ENCODE peak calls at places on chromosomes 16 and 17, in five cellular contexts. I, M, F, J and V are unnamed samples.
A peak's percentile ranks its signal among the peaks of the same experiment; 100 is the strongest.

GRCh38 chr17:35768796-35769195 is 8.1 kb downstream of the C17orf50 start:
- DNase-seq in J (no peak), F (no peak), M (no peak), I (no peak), V (no peak)

GRCh38 chr16:72989203-72989991 is 58.5 kb downstream of the ZFHX3 start:
- DNase-seq in M (peak; percentile 76), I (no peak), F (peak; percentile 81), J (no peak), V (peak; percentile 64)

GRCh38 chr16:52912565-52913173 is 140.0 kb downstream of the CHD9NB start:
- DNase-seq in I (no peak), J (peak; percentile 48), M (peak; percentile 43), F (peak; percentile 20), V (peak; percentile 1)

GRCh38 chr16:54317306-54317705 is 30.7 kb upstream of the IRX3 start:
- DNase-seq in M (no peak), I (no peak), F (no peak), J (no peak), V (no peak)

GRCh38 chr17:14469971-14470370 is 169.1 kb downstream of the HS3ST3B1 start:
- DNase-seq in M (no peak), I (no peak), J (no peak), F (no peak), V (no peak)

GRCh38 chr17:19003966-19004600 is 481 bp downstream of the FAM83G start:
- DNase-seq in M (peak; percentile 57), J (no peak), F (no peak), I (no peak), V (no peak)

GRCh38 chr17:681738-682137 is 32.9 kb downstream of the VPS53 start:
- DNase-seq in M (peak; percentile 80), I (no peak), F (peak; percentile 75), J (no peak), V (peak; percentile 83)

GRCh38 chr16:67544844-67545664 is 16.4 kb downstream of the RIPOR1 start:
- DNase-seq in I (no peak), M (no peak), J (no peak), F (no peak), V (no peak)

GRCh38 chr16:2836646-2837508 is 6.8 kb downstream of the ZG16B start:
- DNase-seq in I (no peak), M (no peak), J (no peak), F (no peak), V (no peak)

GRCh38 chr16:47578573-47578972 is 117.4 kb downstream of the PHKB start:
- DNase-seq in M (no peak), F (no peak), J (no peak), I (no peak), V (no peak)

GRCh38 chr17:47952181-47953021 is 5.3 kb downstream of the PRR15L start:
- DNase-seq in I (no peak), F (no peak), M (no peak), J (no peak), V (no peak)

GRCh38 chr16:68272501-68273209 is 8.3 kb downstream of the SLC7A6 start:
- DNase-seq in F (no peak), J (no peak), I (no peak), M (no peak), V (no peak)